ENCODE peak calls at places on chromosomes 5 and 9, in eight cellular contexts. I is GM23248; P is HepG2; S is CD8-positive, alpha-beta T cell; W is HAP-1; H is fibroblast of lung; Q is Peyer's patch; Y is thyroid gland. C is an unnamed sample.
A peak's percentile ranks its signal among the peaks of the same experiment; 100 is the strongest.

GRCh38 chr9:86557063-86557766 is 203.0 kb upstream of the TUT7 start:
- DNase-seq in I (peak; percentile 96), P (no peak), S (no peak), W (no peak), H (peak; percentile 77), Q (no peak), Y (no peak), C (no peak)

GRCh38 chr5:166618555-166618954 is 1672.9 kb upstream of the WWC1 start:
- DNase-seq in I (no peak), P (no peak), S (no peak), W (no peak), H (no peak), Q (no peak), Y (no peak), C (no peak)

GRCh38 chr5:137629646-137630045 is 106.2 kb downstream of the KLHL3 start:
- DNase-seq in I (peak; percentile 71), P (peak; percentile 41), S (no peak), W (peak; percentile 63), H (peak; percentile 71), Q (no peak), Y (no peak), C (no peak)

GRCh38 chr5:32482193-32482592 is 37.7 kb upstream of the ZFR start:
- DNase-seq in I (no peak), P (no peak), S (no peak), W (no peak), H (no peak), Q (no peak), Y (no peak), C (no peak)

GRCh38 chr5:140131967-140132409 is 6.3 kb downstream of the IGIP start:
- DNase-seq in I (peak; percentile 97), P (no peak), S (no peak), W (no peak), H (peak; percentile 79), Q (no peak), Y (peak; percentile 95), C (peak; percentile 58)

GRCh38 chr5:76133967-76134366 is 50.8 kb downstream of the SV2C start:
- DNase-seq in I (no peak), P (no peak), S (no peak), W (no peak), H (no peak), Q (no peak), Y (no peak), C (no peak)

GRCh38 chr5:72988769-72989168 is 32.9 kb downstream of the FCHO2 start:
- DNase-seq in I (no peak), P (no peak), S (no peak), W (no peak), H (no peak), Q (no peak), Y (no peak), C (no peak)

GRCh38 chr9:123174887-123175518 is 93.4 kb downstream of the STRBP start:
- DNase-seq in I (no peak), P (no peak), S (no peak), W (peak; percentile 69), H (no peak), Q (no peak), Y (no peak), C (no peak)

GRCh38 chr5:178347956-178348355 is 115.4 kb upstream of the PHYKPL start:
- DNase-seq in I (no peak), P (no peak), S (no peak), W (no peak), H (no peak), Q (no peak), Y (no peak), C (peak; percentile 24)

GRCh38 chr9:107815782-107816181 is 326.2 kb upstream of the KLF4 start:
- DNase-seq in I (no peak), P (no peak), S (no peak), W (no peak), H (no peak), Q (no peak), Y (no peak), C (no peak)

GRCh38 chr5:169740435-169740834 is 103.4 kb downstream of the DOCK2 start:
- DNase-seq in I (no peak), P (no peak), S (no peak), W (no peak), H (no peak), Q (no peak), Y (no peak), C (no peak)

GRCh38 chr9:122835313-122835731 is 6.9 kb upstream of the PDCL start:
- DNase-seq in I (no peak), P (peak; percentile 31), S (peak; percentile 8), W (no peak), H (no peak), Q (no peak), Y (no peak), C (no peak)

GRCh38 chr5:126477681-126478117 is 54.5 kb downstream of the GRAMD2B start:
- DNase-seq in I (peak; percentile 66), P (no peak), S (no peak), W (no peak), H (no peak), Q (no peak), Y (no peak), C (no peak)

GRCh38 chr5:126481243-126481642 is 58.0 kb downstream of the GRAMD2B start:
- DNase-seq in I (peak; percentile 40), P (no peak), S (no peak), W (no peak), H (peak; percentile 61), Q (no peak), Y (no peak), C (no peak)

GRCh38 chr5:126480824-126481223 is 57.6 kb downstream of the GRAMD2B start:
- DNase-seq in I (no peak), P (no peak), S (no peak), W (no peak), H (no peak), Q (no peak), Y (no peak), C (no peak)

GRCh38 chr5:126479810-126480209 is 56.6 kb downstream of the GRAMD2B start:
- DNase-seq in I (no peak), P (no peak), S (no peak), W (no peak), H (no peak), Q (no peak), Y (no peak), C (no peak)

DNA sequence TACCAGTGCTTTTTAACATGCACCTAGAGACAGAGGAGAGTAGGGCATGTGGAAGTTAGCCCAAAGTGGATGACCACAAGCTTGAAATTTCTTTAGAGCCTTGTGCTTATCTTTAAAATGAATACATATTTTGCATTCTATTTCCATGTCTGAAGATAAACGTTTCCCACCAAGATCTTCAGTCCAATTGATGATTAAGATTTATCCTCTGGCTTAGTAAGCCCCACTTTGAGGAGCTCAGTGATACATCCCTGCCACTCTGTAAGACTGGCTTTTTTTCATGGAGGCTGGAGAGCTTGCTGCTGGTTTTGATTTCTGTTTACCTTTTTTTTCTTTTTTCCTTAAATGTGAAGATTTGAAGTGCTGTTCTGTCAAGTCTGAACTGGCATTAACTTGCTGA is 54.1 kb downstream of the GRAMD2B start:
- DNase-seq in I (peak; percentile 63), P (no peak), S (no peak), W (no peak), H (no peak), Q (no peak), Y (no peak), C (no peak)
- H3K4me3 ChIP-seq in I (peak overlapping the region; percentile 31), P (no peak overlapping the region), S (no peak overlapping the region), W (no peak overlapping the region), H (no peak overlapping the region), Q (no peak overlapping the region), Y (no peak overlapping the region), C (no peak overlapping the region)

DNA sequence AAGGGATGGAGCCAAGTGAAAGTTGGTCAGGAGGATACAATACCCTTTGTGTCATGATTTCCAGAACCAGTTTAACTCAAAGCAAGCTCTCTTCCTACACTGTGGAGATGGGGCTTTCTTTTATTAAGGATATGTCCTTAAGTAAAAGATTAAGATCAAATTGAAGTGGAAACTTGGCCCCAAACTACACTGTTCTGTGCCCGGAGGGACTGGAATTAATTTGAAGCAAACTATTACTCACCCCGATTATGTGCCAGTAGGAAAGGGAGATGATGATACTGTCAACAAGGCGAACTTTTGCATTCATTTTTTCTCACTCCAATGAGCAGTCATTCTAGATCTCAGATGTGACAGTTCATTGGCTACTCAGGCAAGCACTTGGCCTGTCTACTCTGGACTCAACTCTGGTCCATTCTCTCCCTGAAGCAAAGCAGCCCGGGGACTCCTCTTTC is 186.7 kb downstream of the NTRK2 start:
- DNase-seq in I (peak; percentile 81), P (no peak), S (no peak), W (no peak), H (no peak), Q (no peak), Y (no peak), C (peak; percentile 72)
- H3K9me3 ChIP-seq in I (no peaks in the 10 kb centered on the region), P (no peaks in the 10 kb centered on the region), S (no peaks in the 10 kb centered on the region), W (no peaks in the 10 kb centered on the region), H (no peaks in the 10 kb centered on the region), Q (no peaks in the 10 kb centered on the region), Y (no peaks in the 10 kb centered on the region), C (no peaks in the 10 kb centered on the region)

GRCh38 chr5:58460727-58461286 is 921 bp upstream of the PLK2 start:
- DNase-seq in I (peak; percentile 91), P (peak; percentile 64), S (peak; percentile 87), W (peak; percentile 72), H (peak; percentile 86), Q (peak; percentile 90), Y (peak; percentile 90), C (peak; percentile 92)

GRCh38 chr5:58457040-58457439 is 2.8 kb downstream of the PLK2 start:
- DNase-seq in I (no peak), P (no peak), S (no peak), W (no peak), H (no peak), Q (no peak), Y (no peak), C (no peak)

GRCh38 chr5:58458851-58459275 is 1.0 kb downstream of the PLK2 start:
- DNase-seq in I (peak; percentile 36), P (peak; percentile 43), S (no peak), W (peak; percentile 5), H (peak; percentile 22), Q (no peak), Y (no peak), C (no peak)

GRCh38 chr5:58459860-58460726 is at the start of gene PLK2:
- DNase-seq in I (peak; percentile 95), P (peak; percentile 52), S (peak; percentile 87), W (peak; percentile 47), H (peak; percentile 95), Q (peak; percentile 95), Y (peak; percentile 90), C (peak; percentile 98)

DNA sequence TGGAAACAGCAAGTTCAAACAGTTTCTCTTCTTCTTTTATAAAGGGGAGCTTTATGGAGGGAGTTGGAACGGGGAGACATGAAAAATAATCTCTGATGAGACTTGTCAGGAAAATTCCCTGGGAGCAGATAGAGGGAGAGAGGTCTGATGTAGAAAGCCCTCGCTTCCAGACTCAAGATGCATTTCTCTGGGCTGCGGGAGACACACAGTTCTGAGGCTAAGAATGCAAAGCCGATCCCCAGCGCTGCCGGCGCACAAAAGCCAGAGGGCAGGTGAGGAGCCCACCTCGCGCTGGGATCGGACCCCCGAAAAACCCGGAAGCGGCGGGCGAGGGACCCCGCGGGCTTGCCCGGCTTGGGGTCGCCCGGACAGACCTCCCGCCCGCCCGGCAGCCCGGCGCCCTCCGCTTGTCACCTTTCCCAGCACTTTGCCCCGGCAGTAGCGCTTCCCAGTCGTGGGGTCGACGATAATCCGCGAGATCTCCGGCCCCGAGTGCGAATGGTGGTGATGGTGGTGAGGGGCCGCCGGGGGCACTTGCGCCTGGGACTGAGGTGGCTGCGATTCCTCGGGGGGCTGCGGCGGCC is 518 bp downstream of the PLK2 start:
- DNase-seq in I (peak; percentile 70), P (peak; percentile 1), S (peak; percentile 5), W (no peak), H (peak; percentile 40), Q (peak; percentile 38), Y (peak; percentile 46), C (no peak)
- H3K4me3 ChIP-seq in I (peak overlapping the region; percentile 98), P (peak overlapping the region; percentile 79), S (peak overlapping the region; percentile 81), W (peak overlapping the region; percentile 64), H (peak overlapping the region; percentile 89), Q (peak overlapping the region; percentile 90), Y (peak overlapping the region; percentile 71), C (peak overlapping the region; percentile 91)

GRCh38 chr9:76887003-76887821 is 18.7 kb downstream of the PRUNE2 start:
- DNase-seq in I (peak; percentile 24), P (no peak), S (no peak), W (no peak), H (no peak), Q (no peak), Y (no peak), C (no peak)
- H3K9me3 ChIP-seq in I (no peaks in the 10 kb centered on the region), P (no peaks in the 10 kb centered on the region), S (no peaks in the 10 kb centered on the region), W (no peaks in the 10 kb centered on the region), H (no peaks in the 10 kb centered on the region), Q (no peaks in the 10 kb centered on the region), Y (no peaks in the 10 kb centered on the region), C (no peaks in the 10 kb centered on the region)

C was measured in right cardiac atrium.